ENCODE peak calls at places on chromosomes 1 and 21, in five cellular contexts. G, M, X, S and E are unnamed samples.

GRCh38 chr21:26572668-26573381 is at the start of gene CYYR1:
- DNase-seq in X (peak; percentile 22), M (peak; percentile 53), S (peak; percentile 18), G (no peak), E (no peak)

GRCh38 chr21:34642211-34643075 is 26.4 kb upstream of the CLIC6 start:
- DNase-seq in M (peak; percentile 17), S (peak; percentile 73), G (no peak), X (no peak), E (peak; percentile 77)

GRCh38 chr1:11918779-11919519 is 7.3 kb downstream of the KIAA2013 start:
- DNase-seq in G (peak; percentile 78), X (no peak), S (peak; percentile 89), M (peak; percentile 88), E (peak; percentile 86)

GRCh38 chr1:247833601-247834000 is 8.1 kb downstream of the OR11L1 start:
- DNase-seq in X (no peak), G (no peak), S (no peak), M (no peak), E (no peak)

GRCh38 chr1:38527373-38527966 is 332.1 kb downstream of the RRAGC start:
- DNase-seq in S (no peak), X (peak; percentile 76), G (no peak), M (no peak), E (no peak)

GRCh38 chr1:84698151-84698651 is 7.9 kb upstream of the SSX2IP start:
- DNase-seq in G (peak; percentile 82), M (peak; percentile 93), X (no peak), S (peak; percentile 90), E (peak; percentile 36)

GRCh38 chr1:207903767-207904166 is 7.2 kb downstream of the CD34 start:
- DNase-seq in M (no peak), X (no peak), S (no peak), G (no peak), E (no peak)

GRCh38 chr1:204282801-204283200 is 69.0 kb upstream of the GOLT1A start:
- DNase-seq in X (no peak), M (no peak), G (no peak), S (no peak), E (no peak)

GRCh38 chr1:51960262-51960661 is 30.2 kb downstream of the RAB3B start:
- DNase-seq in X (no peak), M (no peak), S (no peak), G (no peak), E (no peak)

GRCh38 chr1:182301467-182302198 is 90.0 kb downstream of the GLUL start:
- DNase-seq in G (peak; percentile 60), S (peak; percentile 34), X (peak; percentile 49), M (peak; percentile 53), E (no peak)
- TF ChIP-seq CTCF in G (no peak), S (no peak), X (no peak), M (no peak), E (no peak)

DNA sequence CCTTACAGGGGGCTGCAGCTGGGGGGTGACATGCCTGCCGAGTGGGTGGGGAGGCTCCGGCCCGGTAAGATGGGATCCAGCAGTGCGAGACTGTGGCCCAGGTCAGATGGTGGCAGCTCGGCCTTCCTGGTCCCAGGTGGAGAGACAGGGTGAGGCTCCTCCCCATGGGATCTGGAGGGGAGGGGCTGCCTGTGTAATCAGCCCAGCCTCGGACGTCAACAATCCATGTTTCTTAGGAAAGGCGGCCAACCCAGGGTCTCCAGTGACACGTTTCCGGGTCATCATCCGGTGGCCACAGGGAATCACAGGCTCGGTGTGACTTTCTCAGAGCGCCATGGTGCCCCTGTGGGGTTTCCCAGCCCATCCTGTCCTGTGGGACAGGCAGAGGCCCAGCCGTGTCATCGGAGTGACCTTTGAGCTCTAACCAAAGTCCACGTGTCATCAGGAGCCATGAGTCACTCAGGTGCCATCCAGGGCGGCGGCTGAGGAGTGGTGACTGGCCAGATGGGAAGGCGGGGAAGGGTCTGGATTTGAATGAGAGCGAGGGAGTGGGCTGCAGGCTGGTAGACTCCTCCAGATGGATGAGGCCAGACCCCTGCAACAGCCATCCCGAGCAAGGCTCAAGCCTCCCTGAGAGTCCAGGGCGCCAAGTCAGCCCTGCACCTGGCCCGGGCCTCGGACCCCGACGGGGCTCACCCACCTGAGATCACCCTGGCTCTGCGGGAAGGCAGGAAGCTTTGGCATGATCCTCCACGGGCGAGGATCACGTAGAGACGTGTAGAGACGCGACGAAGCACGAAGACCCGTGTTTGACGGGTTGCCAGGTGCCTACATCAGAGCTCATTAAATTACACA is 6.6 kb upstream of the HES4 start:
- DNase-seq in G (no peak), M (no peak), X (no peak), S (no peak), E (no peak)
- TF ChIP-seq CTCF in G (no peak), M (no peak), X (no peak), S (no peak), E (no peak)

GRCh38 chr1:89081005-89081404 is 16.0 kb upstream of the GBP1 start:
- DNase-seq in M (no peak), G (no peak), S (no peak), X (no peak), E (no peak)

GRCh38 chr1:89088597-89088996 is 23.6 kb upstream of the GBP1 start:
- DNase-seq in S (no peak), X (no peak), M (no peak), G (no peak), E (no peak)

GRCh38 chr1:89089962-89090361 is 25.0 kb upstream of the GBP1 start:
- DNase-seq in M (no peak), X (no peak), G (no peak), S (no peak), E (no peak)

GRCh38 chr1:89087241-89087640 is 22.2 kb upstream of the GBP1 start:
- DNase-seq in X (no peak), S (no peak), M (no peak), G (no peak), E (no peak)

GRCh38 chr1:89085781-89086180 is 20.8 kb upstream of the GBP1 start:
- DNase-seq in S (no peak), G (no peak), M (peak; percentile 18), X (peak; percentile 50), E (peak; percentile 72)
- TF ChIP-seq CTCF in S (peak; percentile 68), G (peak; percentile 47), M (peak; percentile 46), X (no peak), E (peak; percentile 74)

GRCh38 chr1:153968400-153968799 is 698 bp downstream of the CREB3L4 start:
- DNase-seq in G (no peak), X (no peak), M (no peak), S (no peak), E (no peak)

GRCh38 chr1:153970346-153970745 is 2.6 kb downstream of the CREB3L4 start:
- DNase-seq in S (no peak), X (no peak), M (no peak), G (no peak), E (no peak)

GRCh38 chr1:153968972-153969371 is 1.3 kb downstream of the CREB3L4 start:
- DNase-seq in G (no peak), S (no peak), X (no peak), M (no peak), E (no peak)

GRCh38 chr1:153967109-153967999 is at the start of gene CREB3L4:
- DNase-seq in X (peak; percentile 96), G (peak; percentile 97), M (peak; percentile 98), S (peak; percentile 99), E (peak; percentile 94)

GRCh38 chr1:153968000-153968363 is 280 bp downstream of the CREB3L4 start:
- DNase-seq in M (no peak), S (no peak), X (peak; percentile 74), G (no peak), E (no peak)
- TF ChIP-seq CTCF in M (no peak), S (no peak), X (no peak), G (no peak), E (no peak)

GRCh38 chr1:86912501-86912900 is 1.4 kb downstream of the SELENOF start:
- DNase-seq in G (peak; percentile 18), S (no peak), M (no peak), X (no peak), E (no peak)
- TF ChIP-seq CTCF in G (no peak), S (no peak), M (no peak), X (no peak), E (no peak)

DNA sequence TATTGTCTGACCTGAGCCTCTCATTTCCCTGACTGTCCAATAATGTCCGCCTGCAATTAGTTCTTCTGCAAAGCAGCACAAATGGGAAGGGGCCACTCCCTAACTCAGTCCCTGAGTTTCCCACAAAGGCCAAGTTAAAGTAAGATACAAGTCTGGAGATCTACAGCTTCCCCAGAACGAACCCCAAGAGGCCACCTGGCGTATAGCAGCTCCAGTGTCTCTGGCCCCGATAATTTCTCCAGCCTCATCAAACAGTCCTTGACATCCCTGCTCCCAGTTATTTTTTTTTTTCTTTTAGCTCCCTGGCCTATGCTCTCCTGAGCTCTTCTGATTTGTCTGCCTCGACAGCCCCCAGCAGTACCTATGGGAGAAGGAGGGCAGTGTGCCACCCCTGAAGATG is 8.1 kb upstream of the ACKR1 start:
- DNase-seq in S (no peak), G (no peak), X (no peak), M (no peak), E (no peak)
- TF ChIP-seq CTCF in S (peak; percentile 25), G (peak; percentile 24), X (no peak), M (peak; percentile 16), E (peak; percentile 46)

GRCh38 chr1:91584309-91584708 is 83.7 kb downstream of the CDC7 start:
- DNase-seq in M (no peak), G (no peak), X (no peak), S (no peak), E (no peak)

GRCh38 chr1:91584866-91585265 is 84.2 kb downstream of the CDC7 start:
- DNase-seq in S (no peak), G (no peak), X (peak; percentile 38), M (no peak), E (no peak)

GRCh38 chr1:91579658-91580228 is 79.1 kb downstream of the CDC7 start:
- DNase-seq in X (no peak), G (no peak), S (no peak), M (no peak), E (no peak)

GRCh38 chr1:91583326-91583755 is 82.7 kb downstream of the CDC7 start:
- DNase-seq in M (peak; percentile 53), G (peak; percentile 97), X (no peak), S (peak; percentile 90), E (peak; percentile 30)

GRCh38 chr1:91582431-91582921 is 81.8 kb downstream of the CDC7 start:
- DNase-seq in S (peak; percentile 98), G (peak; percentile 96), X (no peak), M (peak; percentile 80), E (peak; percentile 93)
- TF ChIP-seq CTCF in S (no peak), G (no peak), X (no peak), M (no peak), E (no peak)

GRCh38 chr1:100883963-100884362 is 10.7 kb downstream of the EXTL2 start:
- DNase-seq in S (peak; percentile 58), M (peak; percentile 82), G (peak; percentile 47), X (no peak), E (peak; percentile 68)
- TF ChIP-seq CTCF in S (peak; percentile 27), M (peak; percentile 32), G (no peak), X (no peak), E (peak; percentile 32)

GRCh38 chr1:234691567-234691966 is 81.6 kb upstream of the IRF2BP2 start:
- DNase-seq in S (no peak), G (no peak), X (no peak), M (peak; percentile 15), E (peak; percentile 32)
- TF ChIP-seq CTCF in S (peak; percentile 18), G (peak; percentile 9), X (peak; percentile 32), M (peak; percentile 18), E (peak; percentile 19)